ENCODE peak calls at places on chromosomes 11 and 22, in ten cellular contexts. M, C, Q, X, W, U, F, Z, K and H are unnamed samples.

GRCh38 chr22:49975543-49976389 is 15.2 kb downstream of the PIM3 start:
- DNase-seq in Z (peak), W (peak), Q (no peak), K (peak), C (peak), F (no peak), U (peak), X (no peak), M (peak), H (peak)

GRCh38 chr11:117511981-117512448 is 184.4 kb downstream of the CEP164 start:
- DNase-seq in F (no peak), W (no peak), Z (no peak), Q (no peak), M (no peak), X (no peak), K (no peak), U (no peak), C (no peak), H (no peak)

GRCh38 chr11:73085189-73085875 is 56.8 kb downstream of the FCHSD2 start:
- DNase-seq in Q (no peak), F (no peak), C (peak), W (no peak), U (peak), Z (no peak), K (peak), M (no peak), X (peak), H (no peak)

GRCh38 chr11:2446590-2447252 is 1.9 kb downstream of the KCNQ1 start:
- DNase-seq in K (no peak), X (no peak), Q (no peak), F (no peak), W (no peak), U (no peak), C (no peak), M (no peak), Z (no peak), H (no peak)

GRCh38 chr11:19958218-19958617 is 202.1 kb downstream of the DBX1 start:
- DNase-seq in C (peak), Q (no peak), W (no peak), M (no peak), U (no peak), K (no peak), Z (no peak), X (peak), F (no peak), H (no peak)

GRCh38 chr11:43942651-43943356 is 367 bp downstream of the C11orf96 start:
- DNase-seq in Q (no peak), K (no peak), C (peak), M (peak), Z (no peak), W (peak), X (peak), F (no peak), U (no peak), H (no peak)

GRCh38 chr11:44632466-44633123 is 67.1 kb downstream of the CD82 start:
- DNase-seq in K (no peak), F (no peak), X (peak), Q (peak), W (peak), M (no peak), U (no peak), C (peak), Z (no peak), H (peak)

GRCh38 chr11:113386866-113387265 is 713 bp upstream of the ANKK1 start:
- DNase-seq in W (no peak), M (no peak), K (no peak), X (no peak), U (no peak), Z (no peak), F (no peak), Q (no peak), C (no peak), H (peak)

GRCh38 chr11:36447947-36448346 is 62.1 kb downstream of the TRAF6 start:
- DNase-seq in Q (no peak), C (no peak), Z (no peak), U (no peak), F (no peak), W (no peak), K (no peak), X (no peak), M (no peak), H (no peak)

GRCh38 chr22:46803031-46803880 is 40.8 kb downstream of the TBC1D22A start:
- DNase-seq in X (peak), C (peak), U (no peak), W (peak), Q (peak), F (no peak), K (peak), Z (peak), M (no peak), H (no peak)

GRCh38 chr11:69297225-69297925 is 3.4 kb downstream of the MYEOV start:
- DNase-seq in Q (peak), Z (peak), X (peak), C (peak), K (peak), U (peak), F (peak), W (peak), M (peak), H (peak)

GRCh38 chr11:109037856-109038780 is 373.2 kb downstream of the DDX10 start:
- DNase-seq in Q (no peak), M (peak), C (peak), F (peak), Z (no peak), W (no peak), K (peak), X (peak), U (peak), H (no peak)

GRCh38 chr11:134479206-134479955 is 67.3 kb upstream of the B3GAT1 start:
- DNase-seq in C (no peak), X (no peak), U (no peak), W (no peak), Q (no peak), K (no peak), M (no peak), Z (no peak), F (no peak), H (no peak)

GRCh38 chr11:62444835-62445234 is 26.0 kb downstream of the SCGB1A1 start:
- DNase-seq in W (peak), Z (no peak), X (no peak), U (no peak), Q (no peak), F (no peak), M (no peak), K (no peak), C (no peak), H (no peak)

GRCh38 chr22:42282252-42282942 is 11.9 kb upstream of the TCF20 start:
- DNase-seq in K (no peak), X (no peak), F (no peak), M (no peak), Z (peak), C (no peak), W (peak), Q (no peak), U (no peak), H (no peak)

GRCh38 chr11:1337647-1338007 is 28.2 kb upstream of the TOLLIP start:
- DNase-seq in C (no peak), M (no peak), Z (no peak), K (no peak), W (peak), U (no peak), F (no peak), X (no peak), Q (no peak), H (no peak)

GRCh38 chr11:96098511-96099241 is 174.8 kb upstream of the MTMR2 start:
- DNase-seq in Z (no peak), X (peak), Q (no peak), M (no peak), C (peak), W (no peak), K (peak), U (peak), F (no peak), H (no peak)

GRCh38 chr22:27422442-27422841 is 379.1 kb downstream of the MN1 start:
- DNase-seq in C (no peak), Z (no peak), U (no peak), Q (no peak), M (no peak), K (peak), W (no peak), X (no peak), F (no peak), H (no peak)

GRCh38 chr11:112298535-112298934 is 37.9 kb upstream of the PLET1 start:
- DNase-seq in K (no peak), X (no peak), C (no peak), M (no peak), F (no peak), Z (peak), U (no peak), Q (no peak), W (no peak), H (no peak)

GRCh38 chr22:36386351-36386899 is 1.3 kb downstream of the MYH9 start:
- DNase-seq in C (no peak), M (no peak), U (no peak), F (no peak), X (no peak), W (no peak), K (peak), Q (no peak), Z (peak), H (no peak)

GRCh38 chr22:36383110-36383581 is 4.6 kb downstream of the MYH9 start:
- DNase-seq in F (no peak), X (peak), U (peak), W (no peak), Z (no peak), K (peak), M (no peak), C (peak), Q (no peak), H (no peak)

GRCh38 chr22:36385491-36386350 is 2.0 kb downstream of the MYH9 start:
- DNase-seq in K (no peak), C (no peak), Z (no peak), F (no peak), W (peak), M (peak), U (peak), X (no peak), Q (no peak), H (peak)

GRCh38 chr22:36386900-36387663 is 685 bp downstream of the MYH9 start:
- DNase-seq in Q (no peak), F (no peak), C (no peak), U (no peak), K (no peak), W (peak), Z (peak), M (peak), X (no peak), H (peak)

GRCh38 chr22:36384766-36385400 is 2.9 kb downstream of the MYH9 start:
- DNase-seq in K (peak), Q (no peak), C (peak), W (no peak), X (no peak), Z (no peak), M (no peak), U (no peak), F (no peak), H (no peak)
- H3K4me3 ChIP-seq in K (peak), Q (no peak), C (peak), W (peak), X (peak), Z (peak), M (peak), U (peak), F (peak), H (peak)

GRCh38 chr11:94152678-94153065 is 24.0 kb downstream of the PANX1 start:
- DNase-seq in X (no peak), C (no peak), K (no peak), U (no peak), W (no peak), F (no peak), Z (no peak), Q (no peak), M (no peak), H (no peak)

GRCh38 chr11:94151903-94152677 is 23.4 kb downstream of the PANX1 start:
- DNase-seq in Q (peak), C (peak), U (peak), M (no peak), F (no peak), K (peak), Z (no peak), W (no peak), X (peak), H (no peak)

GRCh38 chr11:94150056-94150455 is 21.4 kb downstream of the PANX1 start:
- DNase-seq in Z (no peak), K (no peak), W (no peak), X (no peak), Q (no peak), C (no peak), F (no peak), U (no peak), M (no peak), H (no peak)

GRCh38 chr11:94150704-94151103 is 22.1 kb downstream of the PANX1 start:
- DNase-seq in F (no peak), W (no peak), X (no peak), Q (no peak), Z (no peak), K (no peak), U (no peak), M (no peak), C (no peak), H (no peak)

GRCh38 chr11:94151311-94151710 is 22.7 kb downstream of the PANX1 start:
- DNase-seq in K (no peak), C (no peak), Z (no peak), F (no peak), X (peak), W (no peak), Q (no peak), U (no peak), M (no peak), H (no peak)
- H3K4me3 ChIP-seq in K (no peak), C (no peak), Z (no peak), F (no peak), X (no peak), W (no peak), Q (no peak), U (no peak), M (no peak), H (no peak)

DNA sequence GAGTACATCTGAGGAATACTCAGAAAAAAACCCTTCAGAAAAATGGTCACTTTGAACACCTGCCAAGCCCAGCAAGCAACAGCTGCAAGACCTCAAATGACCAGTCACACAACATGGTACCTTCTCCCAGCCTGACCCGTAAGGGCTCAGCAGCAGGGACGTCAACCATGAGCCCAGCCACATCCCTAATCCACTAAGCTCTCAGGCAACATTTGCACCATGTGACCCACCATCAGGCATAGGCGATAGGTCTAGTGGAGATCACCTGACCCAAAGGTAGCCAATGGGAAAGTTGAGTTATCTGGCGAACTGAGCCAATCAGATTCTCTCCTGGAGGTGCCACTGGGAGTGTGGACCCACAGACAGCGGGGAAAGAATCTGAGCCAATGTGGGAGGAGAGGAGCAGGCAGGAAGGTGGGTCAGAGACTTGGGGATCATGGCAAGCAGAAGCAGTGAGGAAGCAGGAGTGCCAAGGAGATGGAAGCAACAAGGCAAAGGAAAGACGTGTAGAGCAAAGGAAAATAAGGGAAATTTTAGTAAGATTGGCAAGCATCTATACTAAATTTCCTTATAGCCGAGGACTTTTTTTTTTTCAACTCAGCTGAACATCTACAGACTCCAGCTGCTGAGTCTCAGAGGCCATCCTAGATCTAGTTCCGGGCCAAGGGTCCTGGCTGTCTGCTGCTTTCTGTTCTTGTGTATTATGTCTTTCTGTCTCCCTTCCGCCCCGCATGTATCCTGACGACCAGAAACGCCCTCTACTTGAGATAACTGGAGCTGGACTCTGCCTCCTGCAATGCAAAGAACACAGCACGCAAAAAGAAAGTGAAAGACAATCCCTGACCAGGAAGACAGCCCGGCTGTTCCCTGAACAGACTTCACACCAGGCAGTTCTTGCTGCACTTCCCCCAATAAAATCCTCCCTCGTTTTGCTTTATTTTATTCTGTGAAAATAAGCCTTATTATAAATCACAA is 11.0 kb upstream of the PLAAT2 start:
- DNase-seq in F (peak), U (peak), M (peak), X (peak), W (peak), C (peak), K (peak), Z (no peak), Q (no peak), H (no peak)
- H3K4me3 ChIP-seq in F (peak), U (peak), M (peak), X (peak), W (peak), C (no peak), K (peak), Z (peak), Q (no peak), H (peak)

GRCh38 chr22:48490513-48491411 is 1336.9 kb downstream of the BRD1 start:
- DNase-seq in C (no peak), W (peak), U (no peak), Z (peak), M (no peak), K (no peak), Q (no peak), F (no peak), X (no peak), H (no peak)
- H3K4me3 ChIP-seq in C (peak), W (peak), U (peak), Z (peak), M (peak), K (peak), Q (no peak), F (peak), X (peak), H (peak)

GRCh38 chr11:31799036-31799793 is 11.9 kb downstream of the PAX6 start:
- DNase-seq in C (no peak), U (no peak), M (no peak), F (no peak), K (no peak), Z (peak), W (no peak), Q (no peak), X (no peak), H (no peak)

GRCh38 chr11:31796523-31797226 is 14.4 kb downstream of the PAX6 start:
- DNase-seq in Z (no peak), U (no peak), K (no peak), M (no peak), X (no peak), W (no peak), Q (no peak), C (no peak), F (no peak), H (no peak)

GRCh38 chr11:31799794-31800397 is 11.2 kb downstream of the PAX6 start:
- DNase-seq in C (no peak), Z (peak), U (no peak), Q (no peak), W (no peak), M (no peak), F (no peak), K (no peak), X (no peak), H (no peak)

GRCh38 chr11:31797227-31798056 is 13.7 kb downstream of the PAX6 start:
- DNase-seq in X (no peak), C (no peak), F (no peak), M (no peak), U (no peak), Z (peak), K (no peak), Q (no peak), W (no peak), H (no peak)

DNA sequence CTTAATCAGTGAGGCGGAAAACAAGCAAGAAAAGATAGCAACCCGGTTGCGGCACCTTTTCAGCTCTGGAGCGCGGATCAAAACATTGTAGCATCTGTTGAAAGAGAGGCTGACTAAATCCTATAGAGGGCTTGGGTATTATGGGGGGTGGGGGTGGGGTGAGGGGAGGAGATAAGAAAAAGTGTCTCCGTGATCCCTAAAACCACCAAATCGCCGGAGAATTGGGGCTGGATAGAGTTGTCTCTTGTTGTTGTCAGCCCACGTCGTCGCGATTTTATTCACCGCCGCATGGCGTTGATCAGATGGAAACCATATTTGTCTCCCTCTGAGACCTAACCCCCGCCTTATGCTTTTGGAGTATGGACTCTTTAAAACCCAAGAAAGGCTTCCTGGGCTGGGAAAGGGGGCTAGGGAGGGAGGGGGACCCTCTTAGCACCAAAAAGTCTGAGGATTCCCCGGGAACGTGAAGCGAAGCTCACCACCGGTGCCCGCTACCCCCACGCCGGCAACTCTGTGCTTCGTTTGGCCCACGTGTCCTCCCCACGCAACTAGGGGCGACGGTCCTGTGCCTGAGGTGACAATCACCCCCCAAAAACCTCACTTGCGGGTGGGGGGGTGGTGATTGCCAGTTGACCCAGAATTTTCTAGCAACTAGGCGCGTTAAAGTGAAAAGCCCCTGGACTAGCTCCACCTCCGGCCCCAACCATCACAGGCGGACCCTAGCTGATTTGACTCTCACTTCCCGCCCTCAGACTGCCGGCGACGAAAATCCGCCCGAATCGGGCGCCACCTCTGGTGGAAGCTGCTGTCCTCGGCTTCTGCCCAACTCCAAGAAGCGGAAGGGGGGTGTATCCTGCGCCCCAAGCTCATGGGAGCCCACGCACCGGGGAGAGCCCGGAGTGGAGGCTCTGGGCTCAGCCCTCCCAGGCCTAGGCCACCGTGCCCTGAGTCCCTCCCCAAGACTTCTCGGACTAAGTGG is 12.8 kb downstream of the PAX6 start:
- DNase-seq in K (no peak), Z (peak), Q (no peak), C (no peak), M (no peak), W (no peak), X (no peak), U (no peak), F (no peak), H (no peak)
- H3K4me3 ChIP-seq in K (no peak), Z (no peak), Q (no peak), C (no peak), M (no peak), W (peak), X (no peak), U (peak), F (peak), H (peak)

GRCh38 chr22:44990810-44991209 is 19.0 kb downstream of the PHF21B start:
- DNase-seq in U (no peak), K (no peak), M (no peak), Q (no peak), C (no peak), Z (no peak), X (no peak), W (no peak), F (no peak), H (no peak)
- H3K4me3 ChIP-seq in U (no peak), K (no peak), M (no peak), Q (no peak), C (no peak), Z (no peak), X (no peak), W (no peak), F (no peak), H (no peak)

GRCh38 chr11:61028135-61028729 is 56.8 kb downstream of the CD6 start:
- DNase-seq in Z (no peak), C (no peak), W (peak), M (no peak), U (no peak), F (no peak), Q (no peak), K (no peak), X (no peak), H (no peak)

GRCh38 chr11:61024938-61025818 is 53.7 kb downstream of the CD6 start:
- DNase-seq in U (no peak), F (no peak), X (no peak), W (no peak), M (no peak), K (no peak), Q (no peak), C (no peak), Z (no peak), H (no peak)

GRCh38 chr11:61026121-61027031 is 54.9 kb downstream of the CD6 start:
- DNase-seq in K (no peak), F (no peak), C (no peak), M (no peak), X (no peak), U (no peak), Z (peak), Q (no peak), W (peak), H (no peak)

GRCh38 chr11:61025819-61026120 is 54.3 kb downstream of the CD6 start:
- DNase-seq in K (no peak), F (no peak), X (no peak), U (no peak), M (no peak), C (no peak), Q (no peak), Z (no peak), W (no peak), H (no peak)

GRCh38 chr11:61027141-61027840 is 55.8 kb downstream of the CD6 start:
- DNase-seq in F (no peak), C (no peak), U (no peak), Q (no peak), W (peak), X (no peak), M (no peak), Z (no peak), K (no peak), H (no peak)
- H3K4me3 ChIP-seq in F (no peak), C (no peak), U (no peak), Q (no peak), W (no peak), X (no peak), M (no peak), Z (no peak), K (no peak), H (no peak)

GRCh38 chr11:8298801-8299786 is 35.4 kb upstream of the LMO1 start:
- DNase-seq in Z (no peak), U (no peak), K (no peak), X (no peak), W (peak), C (no peak), F (no peak), M (no peak), Q (no peak), H (peak)
- H3K4me3 ChIP-seq in Z (no peak), U (no peak), K (no peak), X (no peak), W (no peak), C (no peak), F (no peak), M (no peak), Q (no peak), H (no peak)